ENCODE peak calls at places on chromosome 12, in seven cellular contexts. N is AG04449, D is A549, P is OCI-LY7, Q is GM06990, J is AG04450, Y is fibroblast of the aortic adventitia. B is an unnamed sample.

GRCh38 chr12:57590892-57591566 is at the start of gene PIP4K2C:
- DNase-seq in N (no peak), D (peak), P (peak), Q (peak), J (no peak), Y (peak), B (peak)

GRCh38 chr12:51593539-51593938 is 2.5 kb downstream of the SCN8A start:
- DNase-seq in N (no peak), D (no peak), P (no peak), Q (no peak), J (peak), Y (peak), B (peak)

GRCh38 chr12:9064815-9065606 is 50.7 kb downstream of the A2M start:
- DNase-seq in N (no peak), D (peak), P (no peak), Q (no peak), J (no peak), Y (peak), B (no peak)

GRCh38 chr12:47973870-47974269 is 10.5 kb downstream of the TMEM106C start:
- DNase-seq in N (no peak), D (no peak), P (no peak), Q (no peak), J (no peak), Y (no peak), B (no peak)

GRCh38 chr12:57816855-57817151 is 1.7 kb downstream of the AVIL start:
- DNase-seq in N (no peak), D (no peak), P (no peak), Q (no peak), J (no peak), Y (peak), B (no peak)

GRCh38 chr12:108821407-108822397 is 35.7 kb downstream of the SSH1 start:
- DNase-seq in N (no peak), D (no peak), P (no peak), Q (no peak), J (no peak), Y (no peak), B (peak)

GRCh38 chr12:46109343-46110219 is 119.2 kb upstream of the SCAF11 start:
- DNase-seq in N (no peak), D (no peak), P (peak), Q (peak), J (no peak), Y (no peak), B (no peak)

GRCh38 chr12:78863482-78864427 is 819 bp upstream of the SYT1 start:
- DNase-seq in N (no peak), D (peak), P (no peak), Q (peak), J (no peak), Y (peak), B (peak)

GRCh38 chr12:19183121-19183838 is 53.7 kb downstream of the PLEKHA5 start:
- DNase-seq in N (no peak), D (peak), P (no peak), Q (no peak), J (no peak), Y (peak), B (peak)

GRCh38 chr12:88142610-88142991 is 494 bp downstream of the TMTC3 start:
- DNase-seq in N (no peak), D (peak), P (peak), Q (no peak), J (no peak), Y (no peak), B (no peak)

GRCh38 chr12:88325076-88325827 is 183.1 kb downstream of the TMTC3 start:
- DNase-seq in N (peak), D (peak), P (no peak), Q (no peak), J (peak), Y (peak), B (no peak)

GRCh38 chr12:112381421-112381897 is 772 bp downstream of the HECTD4 start:
- DNase-seq in N (no peak), D (no peak), P (peak), Q (peak), J (no peak), Y (no peak), B (peak)

GRCh38 chr12:58364389-58365086 is 423.2 kb downstream of the ATP23 start:
- DNase-seq in N (peak), D (peak), P (no peak), Q (no peak), J (peak), Y (peak), B (no peak)

GRCh38 chr12:76020731-76021672 is 10.6 kb downstream of the PHLDA1 start:
- DNase-seq in N (peak), D (peak), P (no peak), Q (peak), J (peak), Y (peak), B (peak)

DNA sequence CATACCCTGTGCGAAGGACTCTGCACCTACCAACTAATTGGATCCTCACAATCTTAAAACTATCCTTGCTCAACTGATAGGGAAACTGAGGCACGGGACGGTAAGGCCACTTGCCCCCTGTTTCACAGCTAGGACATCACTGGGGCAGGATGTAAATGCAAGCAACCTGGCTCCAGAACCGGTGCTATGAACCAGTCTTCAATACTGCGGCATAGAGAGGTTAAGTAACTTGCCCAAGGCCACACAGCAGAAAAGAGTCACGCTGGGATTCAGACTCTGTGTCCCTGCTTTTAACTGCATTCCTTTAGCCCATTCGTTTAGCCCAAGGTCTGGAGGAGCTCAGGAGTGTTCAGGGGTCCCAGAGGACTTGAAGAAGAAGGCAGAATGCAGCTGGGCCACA is 76.1 kb downstream of the NCOR2 start:
- DNase-seq in N (no peak), D (no peak), P (no peak), Q (no peak), J (no peak), Y (no peak), B (no peak)
- H3K4me3 ChIP-seq in N (no peak), D (no peak), P (no peak), Q (no peak), J (no peak), Y (no peak), B (no peak)

DNA sequence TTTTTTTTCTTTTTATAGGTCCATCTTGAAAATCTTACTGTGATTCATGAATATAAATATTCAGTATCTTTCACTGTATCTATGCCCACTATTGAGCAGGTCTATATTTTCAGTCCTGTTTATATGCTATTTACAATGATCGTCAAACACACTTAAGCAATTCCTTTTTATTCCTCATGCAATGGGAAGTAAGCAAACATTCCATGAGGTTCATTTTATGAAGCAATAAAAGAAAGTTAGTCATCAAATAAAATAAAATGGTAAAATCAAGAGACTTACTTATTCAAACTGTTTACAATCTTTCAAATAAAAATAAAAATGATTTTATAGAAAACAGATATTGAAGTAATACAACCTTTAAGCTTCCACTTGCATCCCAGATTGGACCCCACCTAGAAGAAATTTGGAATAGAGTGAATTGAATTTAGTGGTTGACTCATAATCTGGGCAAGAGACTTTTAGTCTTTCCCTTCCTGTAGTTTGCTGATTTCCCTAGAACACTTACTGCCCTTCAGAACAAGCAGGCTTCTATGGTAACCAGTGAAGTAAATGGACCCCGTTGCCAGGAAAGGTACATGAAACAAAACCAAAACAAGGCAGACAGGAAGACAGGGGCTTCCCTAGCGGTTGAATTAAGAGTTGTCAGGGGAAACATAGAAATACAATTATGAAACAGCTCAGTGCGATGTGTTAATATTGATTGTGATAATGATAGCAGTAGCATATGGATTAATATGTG is 241.0 kb upstream of the ATP2B1 start:
- DNase-seq in N (no peak), D (peak), P (peak), Q (peak), J (no peak), Y (peak), B (peak)
- TF ChIP-seq CTCF in N (no peak), D (peak), P (peak), Q (peak), J (no peak), Y (no peak), B (peak)

GRCh38 chr12:7581609-7582008 is 78.0 kb upstream of the CD163 start:
- DNase-seq in N (no peak), D (no peak), P (no peak), Q (no peak), J (no peak), Y (no peak), B (peak)
- H3K4me3 ChIP-seq in N (no peak), D (no peak), P (no peak), Q (no peak), J (no peak), Y (no peak), B (no peak)

DNA sequence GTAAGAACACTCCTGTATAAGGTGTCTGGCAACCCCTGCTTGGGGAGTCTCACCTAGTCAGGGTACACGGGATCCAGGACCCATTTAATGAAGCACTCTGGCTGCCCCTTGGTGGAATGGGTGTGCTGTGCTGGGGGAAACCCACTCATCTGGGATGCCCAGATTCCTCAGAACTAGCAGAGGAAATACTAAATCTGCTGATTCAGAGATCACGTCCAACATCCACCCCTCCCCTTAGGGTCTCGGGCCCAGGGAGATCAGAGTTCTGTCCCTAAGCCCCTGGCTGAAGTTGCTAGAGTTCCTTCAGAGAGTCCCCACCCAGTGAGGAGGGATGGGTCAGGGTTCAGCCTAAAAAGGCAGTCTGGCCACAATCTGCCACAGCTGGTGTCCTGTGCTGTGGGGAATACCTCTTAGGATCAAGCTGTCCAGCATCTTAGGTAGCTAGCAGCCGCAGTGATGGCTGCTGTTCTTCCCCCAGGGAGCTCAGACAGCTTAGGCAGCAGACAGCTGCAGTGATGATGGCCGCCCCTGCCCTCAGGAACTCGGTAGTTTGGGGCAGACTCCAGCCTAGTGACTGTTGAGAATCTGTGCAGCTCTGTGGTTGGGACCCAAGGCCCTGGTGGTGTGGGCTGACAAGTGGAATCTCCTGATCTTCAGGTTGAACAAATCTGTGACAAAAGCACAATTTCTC is 74.8 kb downstream of the IFNG-AS1 start:
- DNase-seq in N (no peak), D (no peak), P (no peak), Q (no peak), J (no peak), Y (no peak), B (no peak)
- TF ChIP-seq CTCF in N (no peak), D (no peak), P (no peak), Q (no peak), J (no peak), Y (no peak), B (no peak)

DNA sequence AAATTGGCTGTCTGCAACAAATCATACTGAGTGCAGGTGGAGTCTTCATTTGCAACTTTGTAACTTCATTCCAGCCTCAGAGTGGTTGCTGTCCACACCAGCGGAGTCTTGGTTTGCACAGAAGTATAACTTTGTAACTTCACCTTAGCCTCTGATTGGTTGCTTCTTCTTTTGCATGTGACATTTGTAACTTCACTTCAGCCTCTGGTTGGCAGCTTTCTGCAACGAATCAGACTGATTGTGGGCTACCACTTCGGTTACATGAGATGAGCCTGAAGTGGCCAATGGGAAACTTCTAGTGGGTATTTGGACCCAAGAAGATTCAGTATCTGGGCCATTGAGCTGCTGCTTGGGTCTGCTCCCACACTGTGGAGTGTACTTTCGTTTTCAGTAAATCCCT is 17.8 kb downstream of the RASSF8 start:
- DNase-seq in N (no peak), D (no peak), P (no peak), Q (no peak), J (no peak), Y (peak), B (no peak)
- H3K4me3 ChIP-seq in N (no peak), D (no peak), P (no peak), Q (no peak), J (no peak), Y (peak), B (no peak)

DNA sequence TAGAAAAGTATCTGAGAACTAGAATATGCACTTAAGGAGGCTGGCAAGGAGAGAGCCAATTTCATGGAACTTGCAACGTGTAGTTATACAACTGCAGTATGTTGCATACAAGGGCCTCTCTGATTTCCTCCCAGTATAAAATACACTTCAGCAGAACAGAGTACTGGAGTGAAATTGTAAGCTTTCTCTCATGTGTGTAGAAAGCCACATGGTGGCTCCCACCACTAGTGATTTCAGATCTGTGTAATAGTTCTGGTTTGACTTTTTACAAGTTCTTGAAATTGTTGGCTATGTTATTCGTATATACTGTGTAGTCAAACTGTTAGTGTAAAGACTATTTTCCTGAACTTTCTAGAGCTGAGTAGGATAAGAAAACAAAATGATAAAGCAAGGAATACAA is 16.4 kb upstream of the LMO3 start:
- DNase-seq in N (no peak), D (no peak), P (peak), Q (no peak), J (no peak), Y (no peak), B (peak)
- TF ChIP-seq CTCF in N (no peak), D (no peak), P (peak), Q (peak), J (no peak), Y (no peak), B (no peak)

DNA sequence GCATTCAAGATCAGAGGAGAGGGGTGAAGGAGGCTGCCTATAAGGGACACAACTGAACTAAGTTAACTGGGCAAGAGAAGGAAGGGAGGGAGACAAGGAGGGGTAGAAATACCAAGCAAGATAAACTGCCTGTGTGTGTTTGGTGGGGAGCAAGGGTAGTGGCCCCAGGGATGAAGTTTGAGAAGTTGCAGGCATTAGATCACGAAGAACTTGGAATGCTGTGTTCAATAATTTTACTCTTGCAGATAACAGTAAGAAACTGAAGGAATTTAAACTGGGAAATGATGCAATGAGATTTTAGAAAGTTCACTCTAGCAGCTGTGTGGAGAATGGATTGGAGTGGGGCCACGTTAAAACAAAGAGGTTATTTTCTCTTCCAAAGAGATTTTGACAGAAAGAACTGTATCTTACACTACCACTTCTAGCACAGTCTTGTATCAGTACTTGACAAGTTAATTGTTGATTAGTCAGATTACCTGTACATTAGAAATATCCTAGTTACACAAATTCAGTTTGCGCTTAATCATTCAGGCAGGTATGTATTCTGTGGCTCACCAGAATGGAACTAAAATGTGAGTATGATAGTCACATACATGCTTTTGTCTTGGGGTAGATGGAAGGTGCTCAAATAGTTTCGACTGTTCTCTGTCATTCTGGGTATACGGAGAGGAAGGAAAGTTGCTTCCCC is 7.4 kb downstream of the PKP2 start:
- DNase-seq in N (no peak), D (no peak), P (no peak), Q (no peak), J (no peak), Y (peak), B (no peak)
- H3K4me3 ChIP-seq in N (no peak), D (no peak), P (no peak), Q (no peak), J (no peak), Y (no peak), B (no peak)

B was measured in GM12865.